ENCODE peak calls at places on chromosomes 1 and 21, in four cellular contexts. O is K562, B is occipital lobe, S is nephron progenitor cell. L is an unnamed sample.

GRCh38 chr1:234544094-234544579 is 65.2 kb upstream of the TARBP1 start:
- DNase-seq in B (peak; percentile 83), O (peak; percentile 45), S (no peak), L (peak; percentile 84)

GRCh38 chr1:183893561-183894289 is 88.8 kb downstream of the RGL1 start:
- DNase-seq in B (no peak), S (no peak), O (no peak), L (no peak)

GRCh38 chr1:182962554-182963115 is 9.7 kb upstream of the SHCBP1L start:
- DNase-seq in O (peak; percentile 89), B (peak; percentile 16), S (peak; percentile 67), L (peak; percentile 78)

GRCh38 chr1:40709802-40710278 is 18.3 kb downstream of the NFYC start:
- DNase-seq in S (no peak), O (no peak), B (no peak), L (no peak)

GRCh38 chr1:220808501-220809186 is 21.9 kb downstream of the MTARC1 start:
- DNase-seq in S (peak; percentile 47), O (no peak), B (no peak), L (no peak)

GRCh38 chr1:30929135-30929889 is 20.8 kb upstream of the SDC3 start:
- DNase-seq in S (peak; percentile 64), B (no peak), O (peak; percentile 74), L (peak; percentile 25)

GRCh38 chr1:85201340-85202091 is 700 bp upstream of the SYDE2 start:
- DNase-seq in B (peak; percentile 40), S (peak; percentile 89), O (peak; percentile 74), L (no peak)

GRCh38 chr21:45303751-45304150 is 16.1 kb upstream of the POFUT2 start:
- DNase-seq in B (no peak), S (no peak), O (no peak), L (no peak)

GRCh38 chr1:211484738-211485479 is 7.1 kb downstream of the RD3 start:
- DNase-seq in O (no peak), S (no peak), B (no peak), L (no peak)

GRCh38 chr1:43549921-43550597 is 19.4 kb downstream of the PTPRF start:
- DNase-seq in S (peak; percentile 72), O (peak; percentile 90), B (no peak), L (peak; percentile 81)

GRCh38 chr1:15304708-15305326 is 57.8 kb downstream of the FHAD1 start:
- DNase-seq in B (peak; percentile 26), S (peak; percentile 82), O (peak; percentile 78), L (peak; percentile 55)

GRCh38 chr1:27031235-27032118 is 18.8 kb upstream of the TENT5B start:
- DNase-seq in S (peak; percentile 72), O (peak; percentile 23), B (peak; percentile 61), L (peak; percentile 52)

GRCh38 chr1:214071469-214071868 is 83.7 kb downstream of the PROX1 start:
- DNase-seq in S (no peak), O (no peak), B (no peak), L (no peak)

GRCh38 chr1:114061431-114061830 is 82.2 kb downstream of the OLFML3 start:
- DNase-seq in S (no peak), O (no peak), B (no peak), L (no peak)

GRCh38 chr1:199073166-199073565 is 434.3 kb downstream of the PTPRC start:
- DNase-seq in S (no peak), B (no peak), O (no peak), L (no peak)

GRCh38 chr1:235767795-235768194 is 98.9 kb downstream of the LYST start:
- DNase-seq in S (no peak), O (no peak), B (no peak), L (no peak)

GRCh38 chr21:44433791-44434567 is 21.3 kb upstream of the LRRC3 start:
- DNase-seq in S (no peak), B (no peak), O (no peak), L (no peak)

GRCh38 chr1:55329091-55329490 is 113.9 kb upstream of the USP24 start:
- DNase-seq in B (no peak), O (no peak), S (no peak), L (no peak)

GRCh38 chr1:13832100-13832499 is 132.1 kb downstream of the PRDM2 start:
- DNase-seq in B (no peak), O (no peak), S (no peak), L (no peak)

GRCh38 chr1:19139711-19140110 is 70.4 kb downstream of the UBR4 start:
- DNase-seq in O (no peak), S (no peak), B (no peak), L (no peak)

GRCh38 chr1:26548841-26549240 is 19.3 kb downstream of the RPS6KA1 start:
- DNase-seq in O (no peak), S (no peak), B (no peak), L (no peak)

GRCh38 chr1:178650950-178651461 is 74.0 kb upstream of the RALGPS2 start:
- DNase-seq in S (peak; percentile 15), O (no peak), B (no peak), L (no peak)

GRCh38 chr21:35190201-35190701 is 141.1 kb upstream of the RUNX1 start:
- DNase-seq in S (no peak), B (no peak), O (no peak), L (no peak)

GRCh38 chr1:223312705-223313414 is 51.1 kb downstream of the SUSD4 start:
- DNase-seq in O (no peak), S (no peak), B (no peak), L (no peak)

GRCh38 chr1:206112600-206113301 is 4.4 kb downstream of the AVPR1B start:
- DNase-seq in B (no peak), S (no peak), O (no peak), L (no peak)

GRCh38 chr1:104856091-104856490 is 1106.4 kb downstream of the AMY1C start:
- DNase-seq in O (no peak), B (no peak), S (no peak), L (no peak)

GRCh38 chr1:204751883-204752687 is 66.5 kb upstream of the LRRN2 start:
- DNase-seq in O (peak; percentile 68), B (no peak), S (peak; percentile 32), L (no peak)

GRCh38 chr1:59699227-59699847 is 115.4 kb upstream of the HOOK1 start:
- DNase-seq in S (peak; percentile 25), O (peak; percentile 58), B (no peak), L (peak; percentile 50)